ENCODE peak calls at places on chromosomes 12 and 14, in ten cellular contexts. I is pancreas, Y is mucosa of descending colon, N is WTC11, Q is keratinocyte, L is astrocyte of the spinal cord, T is AG04450, B is thyroid gland, A is heart left ventricle, C is foreskin keratinocyte. H is an unnamed sample.

GRCh38 chr12:47969845-47970244 is 6.4 kb downstream of the TMEM106C start:
- DNase-seq in I (no peak), Y (no peak), N (no peak), Q (no peak), L (no peak), T (no peak), B (no peak), A (no peak), C (no peak), H (no peak)

GRCh38 chr14:69036757-69037506 is 57.8 kb upstream of the ACTN1 start:
- DNase-seq in I (no peak), Y (no peak), N (no peak), Q (no peak), L (no peak), T (no peak), B (no peak), A (no peak), C (no peak), H (no peak)

GRCh38 chr12:10220398-10221077 is 7.9 kb downstream of the GABARAPL1 start:
- DNase-seq in I (no peak), Y (no peak), N (no peak), Q (no peak), L (peak), T (no peak), B (peak), A (peak), C (no peak), H (peak)

GRCh38 chr12:101863971-101864370 is 13.4 kb upstream of the DRAM1 start:
- DNase-seq in I (no peak), Y (no peak), N (no peak), Q (no peak), L (no peak), T (no peak), B (no peak), A (no peak), C (no peak), H (no peak)

GRCh38 chr12:42332301-42332894 is 6.4 kb downstream of the PPHLN1 start:
- DNase-seq in I (no peak), Y (no peak), N (no peak), Q (no peak), L (peak), T (no peak), B (peak), A (no peak), C (no peak), H (peak)

GRCh38 chr14:22314183-22314820 is 274.7 kb downstream of the DAD1 start:
- DNase-seq in I (no peak), Y (no peak), N (no peak), Q (no peak), L (peak), T (no peak), B (no peak), A (no peak), C (no peak), H (peak)

GRCh38 chr14:61516957-61517356 is 178.4 kb upstream of the HIF1A start:
- DNase-seq in I (no peak), Y (no peak), N (no peak), Q (no peak), L (no peak), T (no peak), B (no peak), A (no peak), C (no peak), H (no peak)

GRCh38 chr12:42094277-42094676 is 50.4 kb downstream of the GXYLT1 start:
- DNase-seq in I (no peak), Y (no peak), N (no peak), Q (no peak), L (peak), T (peak), B (no peak), A (no peak), C (no peak), H (peak)

GRCh38 chr12:97022831-97023230 is 115.8 kb downstream of the NEDD1 start:
- DNase-seq in I (no peak), Y (no peak), N (no peak), Q (no peak), L (no peak), T (no peak), B (no peak), A (no peak), C (no peak), H (no peak)

GRCh38 chr12:33596061-33596460 is 156.4 kb upstream of the SYT10 start:
- DNase-seq in I (no peak), Y (no peak), N (no peak), Q (no peak), L (no peak), T (no peak), B (no peak), A (no peak), C (no peak), H (peak)

GRCh38 chr14:51781352-51781751 is 79.1 kb upstream of the GNG2 start:
- DNase-seq in I (no peak), Y (no peak), N (no peak), Q (no peak), L (no peak), T (no peak), B (no peak), A (no peak), C (no peak), H (no peak)

GRCh38 chr12:128652136-128652751 is 171.5 kb downstream of the SLC15A4 start:
- DNase-seq in I (no peak), Y (no peak), N (no peak), Q (no peak), L (no peak), T (no peak), B (no peak), A (no peak), C (no peak), H (no peak)

GRCh38 chr14:51996148-51996746 is 6.9 kb downstream of the RTRAF start:
- DNase-seq in I (no peak), Y (no peak), N (no peak), Q (no peak), L (peak), T (no peak), B (no peak), A (no peak), C (no peak), H (peak)

GRCh38 chr14:100871234-100872186 is 32.0 kb downstream of the RTL1 start:
- DNase-seq in I (peak), Y (no peak), N (no peak), Q (no peak), L (peak), T (no peak), B (no peak), A (no peak), C (no peak), H (peak)

GRCh38 chr14:33812181-33812580 is 138.7 kb downstream of the EGLN3 start:
- DNase-seq in I (no peak), Y (no peak), N (no peak), Q (no peak), L (no peak), T (no peak), B (no peak), A (no peak), C (no peak), H (no peak)

GRCh38 chr12:79206871-79207270 is 342.3 kb downstream of the SYT1 start:
- DNase-seq in I (no peak), Y (no peak), N (no peak), Q (no peak), L (no peak), T (no peak), B (no peak), A (no peak), C (peak), H (peak)

GRCh38 chr12:74337951-74338350 is 199.7 kb upstream of the ATXN7L3B start:
- DNase-seq in I (no peak), Y (no peak), N (no peak), Q (peak), L (peak), T (peak), B (no peak), A (no peak), C (peak), H (peak)

GRCh38 chr14:99034711-99035171 is 237.3 kb downstream of the BCL11B start:
- DNase-seq in I (no peak), Y (no peak), N (peak), Q (no peak), L (no peak), T (no peak), B (no peak), A (no peak), C (no peak), H (no peak)
- TF ChIP-seq CTCF in I (no peak), Y (no peak), N (peak), Q (peak), L (no peak), T (no peak), B (no peak), A (no peak), C (peak), H (no peak)

GRCh38 chr12:90999518-90999917 is 5.3 kb downstream of the EPYC start:
- DNase-seq in I (no peak), Y (no peak), N (no peak), Q (no peak), L (no peak), T (no peak), B (no peak), A (no peak), C (no peak), H (peak)
- TF ChIP-seq CTCF in I (no peak), Y (no peak), N (no peak), Q (no peak), L (no peak), T (no peak), B (no peak), A (no peak), C (no peak), H (no peak)

GRCh38 chr12:16849473-16849872 is 243.5 kb upstream of the LMO3 start:
- DNase-seq in I (no peak), Y (no peak), N (no peak), Q (no peak), L (no peak), T (no peak), B (no peak), A (no peak), C (no peak), H (no peak)

DNA sequence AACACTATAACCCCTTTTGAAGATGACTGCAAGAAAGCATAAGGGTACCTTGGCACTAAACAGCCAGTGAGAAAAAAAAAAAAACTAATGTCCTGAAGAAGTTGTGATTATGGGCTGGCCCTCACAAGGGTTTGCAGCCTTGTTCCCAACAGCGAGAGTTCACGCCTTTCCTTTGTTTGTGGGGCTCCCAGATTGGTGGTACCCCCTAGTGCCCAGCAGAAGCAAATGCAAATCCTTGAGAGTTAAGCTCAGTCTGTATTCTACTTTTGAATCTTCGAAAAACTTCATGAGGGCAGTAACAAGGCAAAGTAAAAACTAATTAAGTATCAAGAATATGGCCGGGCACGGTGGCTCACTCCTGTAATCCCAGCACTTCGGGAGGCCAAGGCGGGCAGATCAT is 238.9 kb upstream of the LMO3 start:
- DNase-seq in I (no peak), Y (no peak), N (peak), Q (no peak), L (no peak), T (no peak), B (no peak), A (no peak), C (no peak), H (no peak)
- TF ChIP-seq CTCF in I (no peak), Y (no peak), N (no peak), Q (no peak), L (no peak), T (no peak), B (no peak), A (no peak), C (no peak), H (no peak)

DNA sequence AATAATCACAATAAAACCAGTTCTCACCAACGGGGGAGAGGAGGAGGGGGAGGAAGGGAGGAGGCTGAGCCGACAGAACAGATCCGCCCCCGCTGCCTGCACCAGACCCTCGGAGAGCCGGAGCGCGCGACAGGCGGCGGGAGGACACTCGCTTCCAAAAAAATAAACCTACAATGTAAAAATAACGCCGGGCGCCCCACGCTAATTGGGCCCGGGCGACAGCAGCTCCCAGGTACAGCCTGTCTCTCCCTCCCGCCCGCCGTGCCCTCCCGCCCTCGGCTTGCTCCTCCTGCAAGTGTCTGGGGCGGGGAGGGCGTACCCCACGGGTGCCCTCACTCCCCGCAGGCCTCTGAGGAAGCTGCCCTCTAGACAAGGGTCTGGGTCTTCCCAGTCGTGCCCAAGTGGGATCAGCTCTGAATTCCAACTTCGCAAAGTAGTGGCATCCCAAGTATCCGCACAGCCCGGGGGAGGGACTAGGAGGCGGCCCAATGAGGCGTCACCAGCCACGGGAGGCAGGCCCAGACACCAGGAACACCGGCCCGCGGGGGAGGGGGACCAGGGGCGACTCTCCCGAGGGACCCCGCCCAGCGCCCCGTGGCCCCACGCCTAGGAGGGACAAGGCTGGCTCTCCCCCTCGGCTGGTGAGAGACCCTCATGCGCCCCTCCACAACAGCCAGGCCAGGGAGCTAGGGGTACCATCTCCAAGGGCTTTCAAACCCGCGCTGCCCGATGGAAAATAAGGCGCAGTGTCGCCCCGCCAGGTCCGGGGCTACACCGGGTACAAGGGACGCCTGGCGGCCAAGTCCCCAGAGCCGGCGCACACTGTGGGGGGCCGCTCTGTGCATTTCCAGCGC is 1.0 kb downstream of the NCOR2 start:
- DNase-seq in I (peak), Y (peak), N (peak), Q (no peak), L (peak), T (peak), B (peak), A (peak), C (peak), H (peak)
- TF ChIP-seq CTCF in I (no peak), Y (no peak), N (no peak), Q (no peak), L (no peak), T (no peak), B (no peak), A (no peak), C (no peak), H (no peak)